ENCODE peak calls at places on chromosomes 7 and 10, in ten cellular contexts. One of them, this sample, is unnamed.

GRCh38 chr7:52269669-52270068 is 765.8 kb upstream of the POM121L12 start:
- DNase-seq in skeletal muscle cell: no peak
- DNase-seq in H7: no peak
- DNase-seq in amygdala: no peak
- DNase-seq in HT1080: no peak
- DNase-seq in naive thymus-derived CD8-positive, alpha-beta T cell: no peak
- DNase-seq in ELR: no peak
- DNase-seq in heart left ventricle: no peak
- DNase-seq in NCI-H524: no peak
- DNase-seq in brain microvascular endothelial cell: no peak
- DNase-seq in this sample: no peak

GRCh38 chr7:150801946-150802771 is 1.6 kb downstream of the TMEM176A start:
- DNase-seq in skeletal muscle cell: no peak
- DNase-seq in H7: no peak
- DNase-seq in amygdala: no peak
- DNase-seq in HT1080: no peak
- DNase-seq in naive thymus-derived CD8-positive, alpha-beta T cell: no peak
- DNase-seq in ELR: no peak
- DNase-seq in heart left ventricle: no peak
- DNase-seq in NCI-H524: no peak
- DNase-seq in brain microvascular endothelial cell: no peak
- DNase-seq in this sample: no peak

GRCh38 chr7:17090751-17091150 is 207.7 kb upstream of the AHR start:
- DNase-seq in skeletal muscle cell: peak; percentile 43
- DNase-seq in H7: no peak
- DNase-seq in amygdala: no peak
- DNase-seq in HT1080: peak; percentile 57
- DNase-seq in naive thymus-derived CD8-positive, alpha-beta T cell: no peak
- DNase-seq in ELR: peak; percentile 94
- DNase-seq in heart left ventricle: no peak
- DNase-seq in NCI-H524: no peak
- DNase-seq in brain microvascular endothelial cell: peak; percentile 36
- DNase-seq in this sample: no peak

GRCh38 chr7:133985300-133985699 is 141.8 kb upstream of the LRGUK start:
- DNase-seq in skeletal muscle cell: no peak
- DNase-seq in H7: no peak
- DNase-seq in amygdala: no peak
- DNase-seq in HT1080: no peak
- DNase-seq in naive thymus-derived CD8-positive, alpha-beta T cell: no peak
- DNase-seq in ELR: no peak
- DNase-seq in heart left ventricle: no peak
- DNase-seq in NCI-H524: no peak
- DNase-seq in brain microvascular endothelial cell: no peak
- DNase-seq in this sample: no peak

GRCh38 chr7:111330235-111330523 is 232.1 kb downstream of the IMMP2L start:
- DNase-seq in skeletal muscle cell: no peak
- DNase-seq in H7: no peak
- DNase-seq in amygdala: no peak
- DNase-seq in HT1080: no peak
- DNase-seq in naive thymus-derived CD8-positive, alpha-beta T cell: no peak
- DNase-seq in ELR: no peak
- DNase-seq in heart left ventricle: no peak
- DNase-seq in NCI-H524: no peak
- DNase-seq in brain microvascular endothelial cell: no peak
- DNase-seq in this sample: no peak

GRCh38 chr10:84605802-84606201 is 277.4 kb downstream of the CCSER2 start:
- DNase-seq in skeletal muscle cell: no peak
- DNase-seq in H7: no peak
- DNase-seq in amygdala: no peak
- DNase-seq in HT1080: peak; percentile 7
- DNase-seq in naive thymus-derived CD8-positive, alpha-beta T cell: no peak
- DNase-seq in ELR: peak; percentile 18
- DNase-seq in heart left ventricle: no peak
- DNase-seq in NCI-H524: no peak
- DNase-seq in brain microvascular endothelial cell: no peak
- DNase-seq in this sample: no peak

GRCh38 chr7:66837007-66837406 is 84.0 kb upstream of the TMEM248 start:
- DNase-seq in skeletal muscle cell: no peak
- DNase-seq in H7: peak; percentile 72
- DNase-seq in amygdala: no peak
- DNase-seq in HT1080: peak; percentile 43
- DNase-seq in naive thymus-derived CD8-positive, alpha-beta T cell: no peak
- DNase-seq in ELR: peak; percentile 53
- DNase-seq in heart left ventricle: no peak
- DNase-seq in NCI-H524: no peak
- DNase-seq in brain microvascular endothelial cell: peak; percentile 37
- DNase-seq in this sample: peak; percentile 54

GRCh38 chr7:11327633-11328032 is 354.0 kb downstream of the PHF14 start:
- DNase-seq in skeletal muscle cell: no peak
- DNase-seq in H7: no peak
- DNase-seq in amygdala: no peak
- DNase-seq in HT1080: no peak
- DNase-seq in naive thymus-derived CD8-positive, alpha-beta T cell: no peak
- DNase-seq in ELR: no peak
- DNase-seq in heart left ventricle: no peak
- DNase-seq in NCI-H524: peak; percentile 10
- DNase-seq in brain microvascular endothelial cell: no peak
- DNase-seq in this sample: no peak

GRCh38 chr10:24777191-24777590 is 53.5 kb upstream of the ARHGAP21 start:
- DNase-seq in skeletal muscle cell: no peak
- DNase-seq in H7: no peak
- DNase-seq in amygdala: no peak
- DNase-seq in HT1080: no peak
- DNase-seq in naive thymus-derived CD8-positive, alpha-beta T cell: no peak
- DNase-seq in ELR: no peak
- DNase-seq in heart left ventricle: no peak
- DNase-seq in NCI-H524: no peak
- DNase-seq in brain microvascular endothelial cell: no peak
- DNase-seq in this sample: no peak

GRCh38 chr10:119139464-119140067 is 25.9 kb downstream of the SFXN4 start:
- DNase-seq in skeletal muscle cell: no peak
- DNase-seq in H7: peak; percentile 80
- DNase-seq in amygdala: no peak
- DNase-seq in HT1080: peak; percentile 51
- DNase-seq in naive thymus-derived CD8-positive, alpha-beta T cell: peak; percentile 30
- DNase-seq in ELR: peak; percentile 60
- DNase-seq in heart left ventricle: peak; percentile 41
- DNase-seq in NCI-H524: peak; percentile 1
- DNase-seq in brain microvascular endothelial cell: no peak
- DNase-seq in this sample: no peak

GRCh38 chr10:127577376-127577775 is 28.3 kb downstream of the NPS start:
- DNase-seq in skeletal muscle cell: no peak
- DNase-seq in H7: no peak
- DNase-seq in amygdala: no peak
- DNase-seq in HT1080: no peak
- DNase-seq in naive thymus-derived CD8-positive, alpha-beta T cell: no peak
- DNase-seq in ELR: peak; percentile 34
- DNase-seq in heart left ventricle: no peak
- DNase-seq in NCI-H524: no peak
- DNase-seq in brain microvascular endothelial cell: no peak
- DNase-seq in this sample: peak; percentile 44

GRCh38 chr7:107390921-107391320 is 78.9 kb upstream of the GPR22 start:
- DNase-seq in skeletal muscle cell: no peak
- DNase-seq in H7: no peak
- DNase-seq in amygdala: no peak
- DNase-seq in HT1080: no peak
- DNase-seq in naive thymus-derived CD8-positive, alpha-beta T cell: no peak
- DNase-seq in ELR: no peak
- DNase-seq in heart left ventricle: no peak
- DNase-seq in NCI-H524: no peak
- DNase-seq in brain microvascular endothelial cell: no peak
- DNase-seq in this sample: no peak

GRCh38 chr7:36473454-36474282 is 84.0 kb downstream of the ANLN start:
- DNase-seq in skeletal muscle cell: no peak
- DNase-seq in H7: peak; percentile 24
- DNase-seq in amygdala: no peak
- DNase-seq in HT1080: peak; percentile 54
- DNase-seq in naive thymus-derived CD8-positive, alpha-beta T cell: no peak
- DNase-seq in ELR: peak; percentile 72
- DNase-seq in heart left ventricle: no peak
- DNase-seq in NCI-H524: peak; percentile 28
- DNase-seq in brain microvascular endothelial cell: no peak
- DNase-seq in this sample: peak; percentile 34

GRCh38 chr7:55476852-55477780 is 95.2 kb downstream of the VOPP1 start:
- DNase-seq in skeletal muscle cell: no peak
- DNase-seq in H7: no peak
- DNase-seq in amygdala: no peak
- DNase-seq in HT1080: no peak
- DNase-seq in naive thymus-derived CD8-positive, alpha-beta T cell: no peak
- DNase-seq in ELR: no peak
- DNase-seq in heart left ventricle: no peak
- DNase-seq in NCI-H524: no peak
- DNase-seq in brain microvascular endothelial cell: no peak
- DNase-seq in this sample: no peak

GRCh38 chr10:31697271-31698168 is 231.1 kb downstream of the ARHGAP12 start:
- DNase-seq in skeletal muscle cell: no peak
- DNase-seq in H7: no peak
- DNase-seq in amygdala: peak; percentile 64
- DNase-seq in HT1080: peak; percentile 18
- DNase-seq in naive thymus-derived CD8-positive, alpha-beta T cell: no peak
- DNase-seq in ELR: peak; percentile 90
- DNase-seq in heart left ventricle: peak; percentile 92
- DNase-seq in NCI-H524: no peak
- DNase-seq in brain microvascular endothelial cell: peak; percentile 86
- DNase-seq in this sample: peak; percentile 58

This sample was measured in RKO.